ENCODE peak calls at places on chromosomes 1 and 21, in five cellular contexts. X is endothelial cell, Y is astrocyte of the spinal cord, U is AG09309, P is epithelial cell of proximal tubule. A is an unnamed sample.

GRCh38 chr1:33170351-33171274 is 11.2 kb downstream of the TRIM62 start:
- DNase-seq in Y (no peak), U (no peak), P (no peak), X (no peak), A (no peak)

GRCh38 chr1:156295391-156295947 is at the start of gene GLMP:
- DNase-seq in X (peak), U (no peak), Y (peak), P (no peak), A (peak)

GRCh38 chr1:53982034-53982761 is 35.8 kb downstream of the LDLRAD1 start:
- DNase-seq in Y (peak), P (no peak), U (no peak), X (peak), A (peak)

GRCh38 chr1:180231506-180232420 is 1.7 kb downstream of the LHX4 start:
- DNase-seq in P (no peak), X (no peak), U (no peak), Y (peak), A (peak)

GRCh38 chr1:23720256-23720995 is 22.8 kb upstream of the ELOA start:
- DNase-seq in P (no peak), Y (no peak), U (no peak), X (no peak), A (no peak)

GRCh38 chr1:206116191-206116872 is 856 bp downstream of the AVPR1B start:
- DNase-seq in Y (no peak), X (no peak), P (no peak), U (no peak), A (no peak)

GRCh38 chr1:224454337-224455055 is 19.9 kb upstream of the WDR26 start:
- DNase-seq in X (no peak), U (no peak), Y (no peak), P (no peak), A (no peak)

GRCh38 chr1:12140676-12141532 is 25.9 kb upstream of the TNFRSF1B start:
- DNase-seq in P (no peak), U (no peak), X (no peak), Y (no peak), A (no peak)

GRCh38 chr21:44618504-44618903 is 6.6 kb downstream of the KRTAP10-8 start:
- DNase-seq in U (no peak), X (no peak), P (no peak), Y (no peak), A (no peak)

GRCh38 chr1:205319081-205320018 is 2.2 kb downstream of the NUAK2 start:
- DNase-seq in Y (peak), U (peak), P (peak), X (no peak), A (no peak)

GRCh38 chr1:28509705-28510349 is 4.0 kb downstream of the RCC1 start:
- DNase-seq in P (no peak), X (no peak), U (no peak), Y (peak), A (no peak)

GRCh38 chr1:16068356-16069270 is 4.8 kb downstream of the FAM131C start:
- DNase-seq in P (no peak), X (no peak), U (no peak), Y (peak), A (no peak)

GRCh38 chr1:3312894-3313578 is 141.4 kb upstream of the ARHGEF16 start:
- DNase-seq in U (peak), Y (peak), P (peak), X (no peak), A (peak)

GRCh38 chr1:3313579-3313955 is 140.9 kb upstream of the ARHGEF16 start:
- DNase-seq in U (peak), X (no peak), Y (peak), P (no peak), A (peak)

GRCh38 chr1:3315399-3315798 is 139.1 kb upstream of the ARHGEF16 start:
- DNase-seq in Y (no peak), P (no peak), U (no peak), X (no peak), A (no peak)

GRCh38 chr1:3315991-3316943 is 138.2 kb upstream of the ARHGEF16 start:
- DNase-seq in Y (no peak), X (no peak), U (no peak), P (no peak), A (no peak)

DNA sequence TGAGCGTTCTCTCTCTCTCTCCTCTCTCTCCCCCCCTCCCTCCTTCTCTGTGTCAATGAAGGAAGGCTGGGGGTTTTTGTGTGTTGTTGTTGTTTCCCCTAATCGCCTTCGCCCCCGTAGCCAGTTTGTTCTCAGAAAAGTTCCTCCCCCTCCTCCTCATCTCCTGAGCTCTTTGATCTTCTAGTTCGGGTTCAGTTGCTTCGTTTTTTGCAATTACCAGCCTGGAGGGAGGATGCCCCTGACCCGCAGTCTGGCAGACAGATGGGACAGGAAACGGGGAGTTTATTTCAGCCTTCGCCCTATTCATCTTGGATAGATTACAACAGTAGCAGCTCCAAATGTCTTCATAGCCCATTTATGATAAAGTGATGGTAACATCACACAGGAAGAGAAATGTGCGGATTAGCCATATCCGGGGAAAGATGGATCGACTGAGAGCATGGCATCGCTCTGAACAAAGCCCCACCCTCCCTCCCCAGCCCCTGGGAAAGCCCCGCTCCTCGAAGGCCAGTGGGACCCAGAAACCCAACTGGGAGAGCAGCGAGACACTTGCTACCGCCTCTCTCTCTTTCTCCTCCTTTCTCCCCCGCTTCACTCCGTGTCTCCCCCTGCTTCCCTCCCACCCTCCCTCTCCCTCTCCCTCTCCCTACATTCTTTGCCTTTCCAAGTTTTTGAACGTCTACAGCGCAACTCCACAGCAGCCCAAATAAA is 139.7 kb upstream of the ARHGEF16 start:
- DNase-seq in Y (peak), P (no peak), X (no peak), U (no peak), A (no peak)
- TF ChIP-seq CTCF in Y (no peak), P (no peak), X (no peak), U (no peak), A (no peak)

DNA sequence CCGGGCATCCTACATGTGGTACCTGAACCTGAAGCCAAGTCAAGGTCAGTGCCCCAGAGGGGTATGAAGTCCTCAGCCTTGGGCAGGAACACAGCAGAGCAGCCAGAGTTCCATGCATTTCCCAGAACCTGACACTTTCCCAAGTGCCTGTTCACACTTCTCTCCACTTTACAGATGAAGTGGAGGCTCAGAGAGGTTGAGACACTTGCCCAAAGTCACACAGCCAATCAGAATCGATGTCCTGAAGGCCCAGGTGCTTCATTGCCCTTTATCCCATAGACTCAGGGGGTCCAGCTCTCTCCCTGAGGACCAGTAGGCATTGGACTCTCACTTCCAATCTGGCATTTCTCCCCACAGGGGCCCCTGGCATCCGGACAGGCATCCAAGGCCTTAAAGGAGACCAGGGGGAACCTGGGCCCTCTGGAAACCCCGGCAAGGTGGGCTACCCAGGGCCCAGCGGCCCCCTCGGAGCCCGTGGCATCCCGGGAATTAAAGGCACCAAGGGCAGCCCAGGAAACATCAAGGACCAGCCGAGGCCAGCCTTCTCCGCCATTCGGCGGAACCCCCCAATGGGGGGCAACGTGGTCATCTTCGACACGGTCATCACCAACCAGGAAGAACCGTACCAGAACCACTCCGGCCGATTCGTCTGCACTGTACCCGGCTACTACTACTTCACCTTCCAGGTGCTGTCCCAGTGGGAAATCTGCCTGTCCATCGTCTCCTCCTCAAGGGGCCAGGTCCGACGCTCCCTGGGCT is 2.2 kb downstream of the C1QA start:
- DNase-seq in U (no peak), Y (no peak), P (no peak), X (no peak), A (no peak)
- TF ChIP-seq CTCF in U (no peak), Y (no peak), P (no peak), X (no peak), A (no peak)

GRCh38 chr1:68383092-68383491 is 66.7 kb downstream of the RPE65 start:
- DNase-seq in X (no peak), U (no peak), Y (no peak), P (no peak), A (no peak)
- TF ChIP-seq CTCF in X (no peak), U (no peak), Y (no peak), P (peak), A (no peak)

GRCh38 chr21:36615274-36615964 is 83.5 kb upstream of the SIM2 start:
- DNase-seq in X (no peak), P (no peak), U (no peak), Y (no peak), A (no peak)
- TF ChIP-seq CTCF in X (peak), P (peak), U (peak), Y (no peak), A (no peak)

DNA sequence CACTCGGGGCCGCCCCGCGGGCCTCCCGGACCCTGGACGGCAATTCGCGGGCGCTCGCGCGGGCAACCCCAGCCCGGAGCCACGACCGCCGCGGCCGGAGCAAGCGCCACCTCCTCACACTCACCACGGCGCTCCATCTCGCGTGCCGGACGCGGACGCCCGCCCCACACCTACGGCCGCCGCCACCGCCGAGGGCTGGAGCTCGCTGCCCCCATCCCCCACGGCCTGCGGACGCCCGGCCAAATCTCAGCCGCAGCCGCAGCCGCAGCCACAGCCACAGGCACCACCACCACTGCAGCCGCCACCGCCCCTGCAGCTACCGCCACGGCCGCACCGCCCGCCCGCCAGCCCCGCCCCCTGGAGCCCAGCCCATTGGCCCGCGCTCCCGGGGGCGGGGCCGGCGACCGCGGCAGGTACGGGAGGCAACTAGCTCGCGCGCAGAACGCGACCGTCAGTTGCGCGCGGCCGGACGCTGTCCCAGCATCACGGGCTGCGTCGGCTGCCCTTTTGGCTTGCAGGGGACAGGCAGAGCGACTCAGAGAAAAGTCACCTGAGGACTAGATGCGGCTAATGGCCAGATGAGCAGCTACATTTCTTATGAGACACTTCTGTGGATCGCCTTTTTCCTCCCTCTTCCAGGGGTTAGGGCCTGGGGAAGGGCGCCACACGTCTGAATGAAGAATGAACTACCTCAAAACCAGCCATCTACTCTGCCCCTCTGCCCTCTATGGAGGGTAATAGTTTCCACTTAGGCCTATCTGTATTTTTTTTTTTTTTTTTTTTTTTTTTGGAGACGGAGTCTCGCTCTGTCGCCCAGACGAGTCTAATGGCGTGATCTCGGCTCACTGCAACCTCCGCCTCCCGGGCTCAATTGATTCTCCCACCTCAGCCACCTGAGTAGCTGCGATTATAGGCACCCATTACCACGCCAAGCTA is at the start of gene ARHGAP29:
- DNase-seq in U (no peak), P (no peak), Y (peak), X (peak), A (peak)
- TF ChIP-seq CTCF in U (peak), P (no peak), Y (no peak), X (no peak), A (no peak)

GRCh38 chr1:220751130-220751529 is 3.0 kb downstream of the MTARC2 start:
- DNase-seq in P (no peak), Y (no peak), X (no peak), U (no peak), A (no peak)

GRCh38 chr1:220742520-220742919 is 5.6 kb upstream of the MTARC2 start:
- DNase-seq in Y (no peak), X (no peak), U (no peak), P (no peak), A (no peak)

GRCh38 chr1:220747426-220748090 is 564 bp upstream of the MTARC2 start:
- DNase-seq in U (no peak), Y (no peak), X (no peak), P (no peak), A (no peak)

GRCh38 chr1:220750126-220750525 is 2.0 kb downstream of the MTARC2 start:
- DNase-seq in U (no peak), P (no peak), X (no peak), Y (no peak), A (no peak)

GRCh38 chr1:220748091-220748934 is at the start of gene MTARC2:
- DNase-seq in X (peak), U (peak), P (no peak), Y (peak), A (peak)
- TF ChIP-seq CTCF in X (no peak), U (no peak), P (no peak), Y (no peak), A (no peak)

GRCh38 chr1:85048296-85049064 is at the start of gene MCOLN3:
- DNase-seq in U (no peak), X (peak), P (no peak), Y (no peak), A (peak)
- TF ChIP-seq CTCF in U (no peak), X (no peak), P (no peak), Y (no peak), A (no peak)

A was measured in nephron progenitor cell.